ENCODE peak calls at places on chromosomes 7 and 10, in eight cellular contexts. K, Y, I, X, B, F, Z and J are unnamed samples.
A peak's percentile ranks its signal among the peaks of the same experiment; 100 is the strongest.

GRCh38 chr7:16264436-16265183 is 156.7 kb downstream of the CRPPA start:
- DNase-seq in K (no peak), Y (no peak), I (no peak), X (no peak), B (no peak), F (no peak), Z (no peak), J (no peak)

GRCh38 chr10:93074137-93074596 is 474 bp downstream of the CYP26A1 start:
- DNase-seq in K (no peak), Y (no peak), I (no peak), X (peak; percentile 32), B (no peak), F (no peak), Z (no peak), J (no peak)

GRCh38 chr7:102992820-102993531 is 80.2 kb downstream of the LRRC17 start:
- DNase-seq in K (no peak), Y (peak; percentile 19), I (no peak), X (peak; percentile 53), B (peak; percentile 29), F (no peak), Z (peak; percentile 52), J (peak; percentile 20)

GRCh38 chr7:63042730-63043511 is 955.7 kb upstream of the ZNF722 start:
- DNase-seq in K (no peak), Y (no peak), I (no peak), X (no peak), B (no peak), F (no peak), Z (no peak), J (no peak)

GRCh38 chr10:73655257-73655989 is 406 bp downstream of the SYNPO2L start:
- DNase-seq in K (no peak), Y (no peak), I (no peak), X (no peak), B (no peak), F (no peak), Z (no peak), J (no peak)

GRCh38 chr10:111821876-111822275 is 361.7 kb downstream of the GPAM start:
- DNase-seq in K (no peak), Y (no peak), I (no peak), X (no peak), B (no peak), F (no peak), Z (no peak), J (no peak)

GRCh38 chr7:81014266-81014665 is 95.4 kb upstream of the SEMA3C start:
- DNase-seq in K (no peak), Y (peak; percentile 46), I (no peak), X (peak; percentile 68), B (no peak), F (no peak), Z (no peak), J (no peak)

GRCh38 chr7:32078824-32079223 is 8.6 kb upstream of the PDE1C start:
- DNase-seq in K (no peak), Y (no peak), I (no peak), X (no peak), B (no peak), F (no peak), Z (no peak), J (no peak)

GRCh38 chr10:59580257-59580863 is 129.3 kb downstream of the SLC16A9 start:
- DNase-seq in K (no peak), Y (peak; percentile 26), I (no peak), X (peak; percentile 23), B (no peak), F (no peak), Z (no peak), J (no peak)

GRCh38 chr10:119687192-119688032 is 36.2 kb downstream of the BAG3 start:
- DNase-seq in K (no peak), Y (no peak), I (no peak), X (peak; percentile 61), B (no peak), F (no peak), Z (no peak), J (no peak)

GRCh38 chr7:130904031-130904757 is 170.2 kb upstream of the KLF14 start:
- DNase-seq in K (no peak), Y (peak; percentile 79), I (no peak), X (peak; percentile 96), B (peak; percentile 94), F (no peak), Z (no peak), J (peak; percentile 91)